ENCODE peak calls at places on chromosomes 7 and 10, in seven cellular contexts. P is uterus, R is testis, Z is RWPE2, D is neural progenitor cell, J is tibial nerve, N is HCT116. W is an unnamed sample.

GRCh38 chr7:98956469-98956868 is 78.1 kb downstream of the TRRAP start:
- DNase-seq in P (no peak), R (no peak), Z (no peak), D (no peak), J (no peak), N (no peak), W (no peak)

GRCh38 chr10:44650576-44651394 is 260.4 kb upstream of the TMEM72 start:
- DNase-seq in P (peak; percentile 56), R (peak; percentile 22), Z (no peak), D (no peak), J (no peak), N (no peak), W (no peak)

GRCh38 chr10:22340362-22341189 is 4.7 kb upstream of the SPAG6 start:
- DNase-seq in P (peak; percentile 71), R (peak; percentile 82), Z (no peak), D (peak; percentile 86), J (peak; percentile 60), N (peak; percentile 76), W (peak; percentile 93)

GRCh38 chr10:114391599-114391998 is 12.7 kb downstream of the AFAP1L2 start:
- DNase-seq in P (no peak), R (no peak), Z (no peak), D (no peak), J (no peak), N (no peak), W (no peak)

GRCh38 chr10:58400609-58401008 is 15.4 kb downstream of the TFAM start:
- DNase-seq in P (no peak), R (no peak), Z (no peak), D (no peak), J (no peak), N (no peak), W (no peak)

GRCh38 chr10:130179640-130180039 is 43.4 kb downstream of the GLRX3 start:
- DNase-seq in P (no peak), R (peak; percentile 60), Z (no peak), D (peak; percentile 81), J (peak; percentile 47), N (peak; percentile 24), W (peak; percentile 14)

GRCh38 chr7:50446542-50446960 is 3.6 kb downstream of the FIGNL1 start:
- DNase-seq in P (no peak), R (no peak), Z (peak; percentile 78), D (no peak), J (no peak), N (peak; percentile 99), W (no peak)

GRCh38 chr10:25725917-25726716 is 207.9 kb upstream of the MYO3A start:
- DNase-seq in P (no peak), R (peak; percentile 42), Z (no peak), D (peak; percentile 83), J (peak; percentile 56), N (peak; percentile 35), W (peak; percentile 67)

GRCh38 chr10:101237080-101237817 is 8.0 kb upstream of the LBX1 start:
- DNase-seq in P (no peak), R (no peak), Z (no peak), D (peak; percentile 72), J (no peak), N (no peak), W (no peak)

GRCh38 chr7:75536940-75537538 is 44.9 kb downstream of the SPDYE5 start:
- DNase-seq in P (no peak), R (no peak), Z (peak; percentile 42), D (no peak), J (no peak), N (no peak), W (no peak)

GRCh38 chr7:99596408-99596955 is 1.6 kb upstream of the TMEM225B start:
- DNase-seq in P (no peak), R (no peak), Z (no peak), D (no peak), J (no peak), N (no peak), W (no peak)

GRCh38 chr10:80126876-80127275 is 5.7 kb upstream of the PLAC9 start:
- DNase-seq in P (no peak), R (no peak), Z (no peak), D (no peak), J (no peak), N (no peak), W (no peak)

GRCh38 chr10:63588436-63589180 is 67.4 kb downstream of the REEP3 start:
- DNase-seq in P (no peak), R (no peak), Z (no peak), D (no peak), J (no peak), N (no peak), W (peak; percentile 24)

GRCh38 chr7:122688385-122688998 is 10.4 kb downstream of the RNF133 start:
- DNase-seq in P (no peak), R (no peak), Z (no peak), D (no peak), J (no peak), N (no peak), W (no peak)

GRCh38 chr10:5737352-5737751 is 52.7 kb downstream of the TASOR2 start:
- DNase-seq in P (no peak), R (no peak), Z (no peak), D (peak; percentile 45), J (no peak), N (no peak), W (no peak)

GRCh38 chr7:142153400-142153799 is 41.9 kb downstream of the MGAM2 start:
- DNase-seq in P (no peak), R (peak; percentile 33), Z (no peak), D (peak; percentile 34), J (no peak), N (no peak), W (no peak)

GRCh38 chr10:66925896-66926719 is at the start of gene LRRTM3:
- DNase-seq in P (peak; percentile 14), R (peak; percentile 88), Z (no peak), D (peak; percentile 93), J (peak; percentile 56), N (peak; percentile 77), W (no peak)

GRCh38 chr7:12637819-12638592 is 49.4 kb upstream of the ARL4A start:
- DNase-seq in P (no peak), R (no peak), Z (no peak), D (no peak), J (no peak), N (no peak), W (no peak)

GRCh38 chr10:104589431-104589830 is 51.7 kb upstream of the SORCS3 start:
- DNase-seq in P (no peak), R (no peak), Z (no peak), D (no peak), J (no peak), N (no peak), W (no peak)

GRCh38 chr7:38834357-38834756 is 74.6 kb downstream of the VPS41 start:
- DNase-seq in P (no peak), R (no peak), Z (no peak), D (no peak), J (no peak), N (no peak), W (no peak)

GRCh38 chr7:55231736-55232280 is 133.3 kb upstream of the LANCL2 start:
- DNase-seq in P (no peak), R (no peak), Z (no peak), D (no peak), J (no peak), N (no peak), W (no peak)

GRCh38 chr10:35821339-35821911 is 179.3 kb upstream of the FZD8 start:
- DNase-seq in P (no peak), R (no peak), Z (no peak), D (no peak), J (no peak), N (no peak), W (no peak)

DNA sequence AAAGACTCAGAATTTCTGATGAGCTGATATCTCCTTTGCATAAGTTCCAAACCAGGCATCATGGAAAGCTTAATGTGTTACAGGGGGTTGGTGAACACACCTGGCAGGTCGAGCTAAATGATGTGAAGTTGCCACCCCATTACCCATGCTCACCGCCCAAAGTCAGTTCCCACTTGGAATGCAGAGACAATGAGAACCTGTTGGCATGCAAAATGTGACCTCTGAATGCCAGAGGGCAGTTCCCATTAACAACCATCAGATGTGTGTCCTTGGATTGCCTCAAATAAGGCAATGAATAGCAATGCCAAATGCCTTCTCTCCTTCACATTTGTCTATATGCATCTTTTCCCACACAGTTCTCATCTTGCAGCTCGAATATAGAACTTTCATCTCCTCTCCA is 190.7 kb downstream of the CDCA7L start:
- DNase-seq in P (no peak), R (no peak), Z (no peak), D (no peak), J (no peak), N (no peak), W (no peak)
- H3K4me3 ChIP-seq in P (no peak overlapping the region), R (no peak overlapping the region), Z (no peak overlapping the region), D (no peak overlapping the region), J (no peak overlapping the region), N (no peak overlapping the region), W (no peak overlapping the region)

DNA sequence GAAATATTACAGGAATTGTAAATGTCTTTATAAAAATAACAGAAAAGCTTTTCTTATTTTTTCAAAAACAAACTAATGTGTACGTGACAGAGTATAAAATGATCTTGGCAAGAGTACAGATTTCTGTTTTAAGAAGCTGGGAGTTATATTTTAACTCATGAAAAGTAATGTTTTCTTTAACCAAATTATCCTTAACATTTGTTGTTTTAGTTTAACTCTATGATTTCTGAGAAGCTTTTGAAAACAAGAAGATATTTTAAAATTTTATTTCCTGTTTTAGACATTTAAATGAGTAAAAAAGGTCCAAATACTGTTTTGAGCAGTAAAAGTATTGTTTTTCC is 144.6 kb downstream of the HGF start:
- DNase-seq in P (no peak), R (no peak), Z (no peak), D (no peak), J (no peak), N (no peak), W (no peak)
- H3K4me1 ChIP-seq in P (no peaks in the 10 kb centered on the region), R (no peaks in the 10 kb centered on the region), Z (peaks cover 24% of the 10 kb centered on the region), D (no peaks in the 10 kb centered on the region), J (no peaks in the 10 kb centered on the region), N (no peaks in the 10 kb centered on the region), W (peaks cover 18% of the 10 kb centered on the region)

DNA sequence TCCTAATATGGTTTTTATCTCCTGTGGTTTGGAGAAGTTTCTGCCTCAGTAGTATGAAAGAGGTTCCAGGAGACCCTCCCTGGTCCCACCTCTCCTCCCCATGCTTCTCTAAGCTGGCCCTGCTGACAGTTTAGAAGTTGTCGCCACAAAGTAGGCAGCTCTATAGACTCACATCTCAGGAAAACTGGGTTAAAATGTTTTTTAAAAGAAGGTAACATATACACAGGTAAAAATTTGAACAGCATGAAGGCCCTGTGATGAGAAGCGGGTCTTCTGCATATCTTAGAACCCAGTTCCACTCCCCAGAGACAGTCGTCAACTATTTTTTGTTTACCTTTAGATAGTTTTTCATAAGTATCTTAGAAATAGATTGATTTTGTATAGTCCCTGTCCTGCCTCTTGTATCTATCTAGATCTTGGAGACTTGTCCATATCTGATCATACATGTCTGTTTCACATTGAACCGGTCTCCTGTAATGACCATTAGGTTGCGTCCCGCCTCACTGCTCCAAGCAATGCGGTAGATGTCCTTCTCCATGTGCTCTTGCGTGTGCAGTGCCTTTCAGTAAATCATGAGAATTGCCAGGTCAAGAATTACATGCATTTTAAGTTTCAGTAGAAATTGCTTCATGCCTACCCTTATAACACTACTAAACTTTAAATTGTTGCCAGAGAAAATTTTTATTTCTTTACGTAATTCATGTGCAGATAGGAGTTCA is 2.2 kb downstream of the DUSP5 start:
- DNase-seq in P (no peak), R (no peak), Z (no peak), D (no peak), J (no peak), N (no peak), W (peak; percentile 30)
- H3K27ac ChIP-seq in P (peak overlapping the region; percentile 97), R (no peak overlapping the region), Z (peak overlapping the region; percentile 92), D (no peak overlapping the region), J (peak overlapping the region; percentile 36), N (peak overlapping the region; percentile 65), W (peak overlapping the region; percentile 79)

DNA sequence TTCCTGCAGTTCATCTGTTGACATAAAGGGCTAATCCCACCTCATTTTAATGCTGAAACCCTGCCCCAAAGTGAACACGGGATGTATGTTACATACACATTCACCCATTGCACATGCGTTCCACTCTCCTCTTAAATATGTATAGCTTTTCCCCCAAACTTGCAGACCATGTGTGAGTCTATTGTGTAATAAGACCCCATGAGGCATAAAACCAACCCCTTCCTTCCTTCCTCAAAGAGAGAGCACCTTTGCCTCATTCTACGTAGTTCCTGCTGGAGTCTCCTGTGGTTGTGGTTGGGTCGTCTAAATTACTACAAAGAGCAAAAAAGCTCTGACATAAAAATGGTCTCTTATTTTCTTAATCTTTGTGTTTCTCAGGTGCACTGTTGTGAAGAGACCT is 345.7 kb upstream of the KLF6 start:
- DNase-seq in P (no peak), R (no peak), Z (no peak), D (no peak), J (peak; percentile 25), N (no peak), W (no peak)
- H3K4me3 ChIP-seq in P (no peak overlapping the region), R (no peak overlapping the region), Z (no peak overlapping the region), D (no peak overlapping the region), J (no peak overlapping the region), N (no peak overlapping the region), W (no peak overlapping the region)